ENCODE peak calls at places on chromosomes 16 and 17, in four cellular contexts. U is brain microvascular endothelial cell, D is H1, W is heart right ventricle. T is an unnamed sample.

GRCh38 chr17:7177954-7178477 is 1.2 kb downstream of the ASGR1 start:
- DNase-seq in U (no peak), D (peak; percentile 77), W (no peak), T (no peak)

GRCh38 chr17:29546085-29546484 is 20.8 kb downstream of the ABHD15 start:
- DNase-seq in U (no peak), D (no peak), W (no peak), T (no peak)

GRCh38 chr16:85557083-85557975 is 55.8 kb upstream of the GSE1 start:
- DNase-seq in U (no peak), D (peak; percentile 63), W (no peak), T (no peak)

GRCh38 chr16:87948119-87948545 is 3.1 kb upstream of the BANP start:
- DNase-seq in U (no peak), D (no peak), W (no peak), T (no peak)

GRCh38 chr17:77303620-77304019 is 162.9 kb downstream of the SEC14L1 start:
- DNase-seq in U (no peak), D (no peak), W (no peak), T (no peak)

GRCh38 chr17:82655038-82655479 is 6.8 kb upstream of the WDR45B start:
- DNase-seq in U (peak; percentile 10), D (no peak), W (no peak), T (no peak)

GRCh38 chr16:30088237-30088831 is 3.4 kb downstream of the TBX6 start:
- DNase-seq in U (no peak), D (no peak), W (no peak), T (no peak)

GRCh38 chr16:23317266-23317661 is 15.2 kb downstream of the SCNN1B start:
- DNase-seq in U (no peak), D (no peak), W (no peak), T (no peak)

GRCh38 chr17:75535119-75535537 is 9.6 kb downstream of the LLGL2 start:
- DNase-seq in U (no peak), D (no peak), W (no peak), T (no peak)

GRCh38 chr16:84069540-84069939 is 26.9 kb upstream of the SLC38A8 start:
- DNase-seq in U (no peak), D (no peak), W (no peak), T (no peak)

GRCh38 chr17:50170662-50171370 is 5.0 kb downstream of the SGCA start:
- DNase-seq in U (no peak), D (no peak), W (no peak), T (no peak)

GRCh38 chr16:11780988-11781680 is 15.9 kb downstream of the ZC3H7A start:
- DNase-seq in U (no peak), D (no peak), W (no peak), T (no peak)

GRCh38 chr16:12229759-12230594 is 253.4 kb downstream of the SNX29 start:
- DNase-seq in U (peak; percentile 33), D (no peak), W (no peak), T (no peak)

GRCh38 chr16:2194166-2194834 is 2.1 kb downstream of the CASKIN1 start:
- DNase-seq in U (peak; percentile 37), D (no peak), W (no peak), T (no peak)

GRCh38 chr17:21289902-21290571 is 5.5 kb downstream of the MAP2K3 start:
- DNase-seq in U (no peak), D (no peak), W (peak; percentile 83), T (no peak)

GRCh38 chr16:88885693-88886253 is 19.3 kb upstream of the PABPN1L start:
- DNase-seq in U (no peak), D (no peak), W (no peak), T (no peak)

GRCh38 chr17:34151081-34151480 is 104.0 kb upstream of the CCL2 start:
- DNase-seq in U (no peak), D (no peak), W (no peak), T (no peak)

GRCh38 chr17:35731932-35732805 is 730 bp downstream of the RASL10B start:
- DNase-seq in U (no peak), D (peak; percentile 70), W (no peak), T (no peak)

GRCh38 chr17:76491271-76492184 is 9.7 kb downstream of the RHBDF2 start:
- DNase-seq in U (no peak), D (peak; percentile 41), W (peak; percentile 32), T (no peak)

GRCh38 chr17:60148300-60148838 is 1.4 kb upstream of the CA4 start:
- DNase-seq in U (no peak), D (no peak), W (no peak), T (no peak)

GRCh38 chr16:87201052-87201451 is 116.1 kb downstream of the C16orf95 start:
- DNase-seq in U (peak; percentile 99), D (no peak), W (peak; percentile 61), T (peak; percentile 76)

GRCh38 chr16:17404903-17405691 is 65.7 kb downstream of the XYLT1 start:
- DNase-seq in U (no peak), D (no peak), W (peak; percentile 56), T (peak; percentile 81)

GRCh38 chr17:17015221-17015620 is 27.0 kb upstream of the MPRIP start:
- DNase-seq in U (no peak), D (no peak), W (no peak), T (no peak)

GRCh38 chr17:3739422-3740124 is 15.9 kb downstream of the HASPIN start:
- DNase-seq in U (no peak), D (no peak), W (no peak), T (no peak)

GRCh38 chr17:62804822-62805221 is 3.3 kb downstream of the MARCHF10 start:
- DNase-seq in U (peak; percentile 80), D (no peak), W (no peak), T (no peak)

GRCh38 chr17:80817861-80818260 is 173.8 kb upstream of the CHMP6 start:
- DNase-seq in U (peak; percentile 16), D (no peak), W (no peak), T (no peak)

GRCh38 chr17:73834684-73835343 is 190.6 kb upstream of the SDK2 start:
- DNase-seq in U (no peak), D (no peak), W (no peak), T (no peak)

GRCh38 chr16:31435341-31436220 is 7.0 kb downstream of the ZNF843 start:
- DNase-seq in U (no peak), D (no peak), W (no peak), T (no peak)

GRCh38 chr17:82674656-82675475 is 23.6 kb downstream of the RAB40B start:
- DNase-seq in U (no peak), D (no peak), W (no peak), T (no peak)

GRCh38 chr17:31388770-31389672 is 2.5 kb upstream of the RAB11FIP4 start:
- DNase-seq in U (no peak), D (peak; percentile 87), W (peak; percentile 32), T (no peak)

GRCh38 chr16:84790291-84790690 is 29.5 kb upstream of the CRISPLD2 start:
- DNase-seq in U (no peak), D (no peak), W (no peak), T (no peak)

GRCh38 chr16:51132484-51132883 is 18.6 kb downstream of the SALL1 start:
- DNase-seq in U (no peak), D (no peak), W (no peak), T (no peak)

GRCh38 chr17:9444687-9445086 is 130.9 kb downstream of the STX8 start:
- DNase-seq in U (no peak), D (no peak), W (no peak), T (no peak)

GRCh38 chr16:6956511-6956910 is 376.1 kb upstream of the RBFOX1 start:
- DNase-seq in U (no peak), D (no peak), W (no peak), T (no peak)

GRCh38 chr17:32111141-32111771 is 31.0 kb upstream of the RHOT1 start:
- DNase-seq in U (peak; percentile 87), D (peak; percentile 76), W (peak; percentile 43), T (peak; percentile 13)

GRCh38 chr16:86579268-86580062 is 1.1 kb downstream of the FOXL1 start:
- DNase-seq in U (no peak), D (peak; percentile 56), W (peak; percentile 51), T (no peak)

GRCh38 chr16:51035110-51035498 is 116.0 kb downstream of the SALL1 start:
- DNase-seq in U (no peak), D (no peak), W (peak; percentile 20), T (no peak)

GRCh38 chr17:38603786-38604478 is 1.8 kb downstream of the SRCIN1 start:
- DNase-seq in U (no peak), D (no peak), W (no peak), T (no peak)

GRCh38 chr17:38605852-38606645 is at the start of gene SRCIN1:
- DNase-seq in U (no peak), D (peak; percentile 95), W (peak; percentile 40), T (no peak)

GRCh38 chr17:38606646-38607611 is 1.2 kb upstream of the SRCIN1 start:
- DNase-seq in U (no peak), D (no peak), W (peak; percentile 75), T (no peak)

GRCh38 chr17:38604479-38605229 is 1.1 kb downstream of the SRCIN1 start:
- DNase-seq in U (no peak), D (peak; percentile 82), W (no peak), T (no peak)

GRCh38 chr17:38605230-38605851 is 411 bp downstream of the SRCIN1 start:
- DNase-seq in U (no peak), D (peak; percentile 82), W (no peak), T (no peak)
- H3K4me3 ChIP-seq in U (no peak overlapping the region), D (peak overlapping the region; percentile 48), W (peak overlapping the region; percentile 43), T (peak overlapping the region; percentile 58)

GRCh38 chr16:57303910-57304168 is 19.4 kb upstream of the PLLP start:
- DNase-seq in U (no peak), D (no peak), W (no peak), T (no peak)
- H3K27ac ChIP-seq in U (no peak overlapping the region), D (no peak overlapping the region), W (peak overlapping the region; percentile 53), T (peak overlapping the region; percentile 98)

GRCh38 chr16:64047207-64047606 is 1074.7 kb downstream of the CDH11 start:
- DNase-seq in U (no peak), D (no peak), W (no peak), T (no peak)

GRCh38 chr16:64047878-64048277 is 1074.0 kb downstream of the CDH11 start:
- DNase-seq in U (no peak), D (no peak), W (no peak), T (no peak)

GRCh38 chr16:64051826-64052225 is 1070.0 kb downstream of the CDH11 start:
- DNase-seq in U (peak; percentile 5), D (no peak), W (no peak), T (no peak)
- TF ChIP-seq CTCF in U (peak; percentile 41), D (no peak), W (peak; percentile 45), T (no peak)

DNA sequence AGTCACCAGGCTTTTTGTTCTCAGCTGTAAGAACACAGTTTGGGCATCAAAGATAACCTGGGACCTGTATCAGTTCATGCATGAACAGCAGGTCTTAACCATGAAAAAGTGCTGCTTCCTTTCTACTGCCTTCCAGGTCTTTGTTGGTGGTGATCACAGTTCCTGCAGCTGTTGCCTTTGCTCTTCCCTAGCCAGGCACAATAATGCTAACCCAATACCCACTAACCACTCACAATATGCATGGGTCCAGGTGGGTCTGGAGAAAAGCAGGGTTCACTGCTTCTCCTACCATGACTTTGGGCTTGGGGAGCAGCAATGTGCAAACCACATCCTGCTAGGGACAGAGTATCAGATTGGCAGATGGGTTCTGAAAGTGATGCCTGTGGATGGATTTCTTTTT is 396.9 kb downstream of the UTP18 start:
- DNase-seq in U (no peak), D (no peak), W (no peak), T (no peak)
- H3K4me3 ChIP-seq in U (no peak overlapping the region), D (no peak overlapping the region), W (no peak overlapping the region), T (no peak overlapping the region)

GRCh38 chr16:67405336-67405735 is 10.9 kb downstream of the ZDHHC1 start:
- DNase-seq in U (no peak), D (no peak), W (no peak), T (no peak)
- H3K27ac ChIP-seq in U (no peak overlapping the region), D (no peak overlapping the region), W (peak overlapping the region; percentile 68), T (no peak overlapping the region)